ENCODE peak calls at places on chromosomes 7 and 10, in six cellular contexts. O, X, J, V, G and F are unnamed samples. For H3K4me1, the result is how much of the 10 kb centered on the place peaks cover.

GRCh38 chr10:45470098-45471012 is 96.3 kb downstream of the ALOX5 start:
- DNase-seq in G (peak), J (no peak), V (peak), X (no peak), O (no peak), F (no peak)

GRCh38 chr10:119807960-119808697 is 64.5 kb downstream of the MCMBP start:
- DNase-seq in X (no peak), V (no peak), J (no peak), O (no peak), G (peak), F (no peak)

GRCh38 chr10:86644412-86645110 is 9.8 kb upstream of the OPN4 start:
- DNase-seq in V (peak), G (peak), J (no peak), O (no peak), X (no peak), F (peak)

GRCh38 chr10:46216836-46217748 is 69.7 kb upstream of the ANTXRL start:
- DNase-seq in O (no peak), X (no peak), J (peak), G (no peak), V (no peak), F (no peak)

GRCh38 chr10:79235765-79236755 is 111.2 kb upstream of the PPIF start:
- DNase-seq in J (no peak), G (no peak), V (no peak), X (no peak), O (no peak), F (no peak)

GRCh38 chr7:123871998-123872867 is 27.3 kb downstream of the HYAL4 start:
- DNase-seq in X (no peak), V (no peak), G (peak), J (no peak), O (peak), F (peak)

GRCh38 chr10:33937259-33937658 is 602.8 kb upstream of the NRP1 start:
- DNase-seq in V (no peak), X (no peak), G (no peak), J (no peak), O (no peak), F (no peak)

GRCh38 chr10:113520606-113521481 is 32.0 kb upstream of the HABP2 start:
- DNase-seq in O (peak), X (peak), V (no peak), J (no peak), G (peak), F (peak)

GRCh38 chr10:24603333-24603732 is 120.4 kb downstream of the ARHGAP21 start:
- DNase-seq in O (no peak), G (peak), J (no peak), V (no peak), X (no peak), F (no peak)

GRCh38 chr10:21317902-21318301 is 207.6 kb downstream of the SKIDA1 start:
- DNase-seq in J (no peak), X (no peak), G (peak), V (no peak), O (no peak), F (no peak)

GRCh38 chr7:21092923-21093702 is 306.4 kb upstream of the SP8 start:
- DNase-seq in J (no peak), O (no peak), V (no peak), G (no peak), X (no peak), F (no peak)

GRCh38 chr7:94239661-94240234 is 154.9 kb upstream of the COL1A2 start:
- DNase-seq in J (peak), V (no peak), X (peak), O (no peak), G (no peak), F (no peak)

GRCh38 chr7:6340241-6340640 is 67.8 kb upstream of the CYTH3 start:
- DNase-seq in X (no peak), J (no peak), O (no peak), G (no peak), V (no peak), F (no peak)

GRCh38 chr10:108064856-108065255 is 900.4 kb upstream of the SORCS1 start:
- DNase-seq in J (no peak), G (no peak), V (no peak), O (no peak), X (no peak), F (no peak)

GRCh38 chr7:47786557-47787248 is 161.6 kb downstream of the PKD1L1 start:
- DNase-seq in V (no peak), X (peak), J (no peak), G (peak), O (peak), F (peak)
- H3K4me1 ChIP-seq in V (under half), X (under half), J (under half), G (under half), O (half or more), F (half or more)

GRCh38 chr7:95338832-95339231 is 14.5 kb upstream of the PON1 start:
- DNase-seq in O (no peak), J (no peak), G (no peak), X (no peak), V (no peak), F (no peak)

GRCh38 chr7:95342029-95342428 is 17.7 kb upstream of the PON1 start:
- DNase-seq in O (no peak), X (no peak), G (no peak), V (no peak), J (no peak), F (no peak)

GRCh38 chr7:95340491-95340890 is 16.2 kb upstream of the PON1 start:
- DNase-seq in O (no peak), G (no peak), V (no peak), J (no peak), X (no peak), F (no peak)

GRCh38 chr7:95342642-95343252 is 18.4 kb upstream of the PON1 start:
- DNase-seq in X (no peak), O (no peak), G (no peak), J (no peak), V (no peak), F (no peak)
- TF ChIP-seq CTCF in X (no peak), O (no peak), G (no peak), J (no peak), V (no peak), F (peak)

GRCh38 chr7:44748948-44749731 is 493 bp downstream of the ZMIZ2 start:
- DNase-seq in X (no peak), O (no peak), G (no peak), J (no peak), V (no peak), F (no peak)

GRCh38 chr7:44749992-44750391 is 1.3 kb downstream of the ZMIZ2 start:
- DNase-seq in O (no peak), J (no peak), G (no peak), X (no peak), V (no peak), F (no peak)

GRCh38 chr7:44752822-44753221 is 4.2 kb downstream of the ZMIZ2 start:
- DNase-seq in J (no peak), O (no peak), X (no peak), G (no peak), V (no peak), F (no peak)

GRCh38 chr7:44750424-44750823 is 1.8 kb downstream of the ZMIZ2 start:
- DNase-seq in J (no peak), O (no peak), X (no peak), V (no peak), G (no peak), F (no peak)

DNA sequence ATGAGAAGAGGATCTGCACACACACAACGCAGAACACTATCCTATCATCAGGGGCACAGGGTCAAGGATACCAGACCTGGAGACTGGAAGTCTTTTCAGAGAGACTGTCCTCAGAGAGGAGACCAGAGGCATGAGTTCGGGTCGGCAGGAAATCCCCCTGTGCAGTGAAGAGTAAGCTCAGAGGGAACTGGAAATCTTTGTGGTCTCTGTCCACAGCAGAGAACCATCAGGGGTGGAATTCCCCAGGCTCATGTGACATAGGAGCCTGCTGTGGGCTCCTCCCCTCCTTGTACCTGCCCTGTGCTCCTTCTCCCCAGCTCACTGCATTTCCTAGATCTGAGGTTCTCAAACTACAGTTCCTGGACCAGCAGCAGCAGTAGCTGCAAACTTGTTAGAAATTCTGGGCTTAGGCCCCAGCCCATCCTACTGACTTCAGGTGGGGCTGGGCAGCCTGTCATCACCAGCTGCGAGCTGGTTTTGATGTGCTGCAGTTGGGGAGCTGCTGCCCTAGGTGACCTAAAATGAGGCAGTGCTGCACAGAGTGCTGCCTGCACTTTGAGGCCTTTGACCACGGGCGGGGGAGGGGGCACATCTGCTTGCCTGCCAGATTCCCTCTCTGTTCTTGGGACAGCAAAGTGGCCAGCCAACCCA is 2.4 kb downstream of the ZMIZ2 start:
- DNase-seq in G (peak), J (peak), O (no peak), X (no peak), V (no peak), F (no peak)
- H3K4me1 ChIP-seq in G (under half), J (under half), O (under half), X (half or more), V (under half), F (under half)

GRCh38 chr10:18601321-18601720 is 50.1 kb downstream of the NSUN6 start:
- DNase-seq in O (no peak), X (no peak), G (no peak), J (no peak), V (no peak), F (no peak)
- TF ChIP-seq CTCF in O (no peak), X (no peak), G (no peak), J (no peak), V (no peak), F (no peak)

GRCh38 chr7:127896683-127897082 is 134.6 kb downstream of the LRRC4 start:
- DNase-seq in O (no peak), J (no peak), X (no peak), G (no peak), V (no peak), F (no peak)

GRCh38 chr7:127900116-127900515 is 131.1 kb downstream of the LRRC4 start:
- DNase-seq in J (no peak), X (no peak), G (no peak), O (no peak), V (no peak), F (peak)

GRCh38 chr7:127895814-127896280 is 135.4 kb downstream of the LRRC4 start:
- DNase-seq in G (no peak), X (no peak), J (no peak), O (no peak), V (no peak), F (no peak)

GRCh38 chr7:127895360-127895759 is 135.9 kb downstream of the LRRC4 start:
- DNase-seq in O (no peak), X (no peak), V (no peak), G (no peak), J (no peak), F (no peak)

GRCh38 chr7:127897704-127898454 is 133.4 kb downstream of the LRRC4 start:
- DNase-seq in V (no peak), J (no peak), O (no peak), X (no peak), G (peak), F (no peak)
- H3K4me1 ChIP-seq in V (under half), J (under half), O (under half), X (under half), G (under half), F (under half)

DNA sequence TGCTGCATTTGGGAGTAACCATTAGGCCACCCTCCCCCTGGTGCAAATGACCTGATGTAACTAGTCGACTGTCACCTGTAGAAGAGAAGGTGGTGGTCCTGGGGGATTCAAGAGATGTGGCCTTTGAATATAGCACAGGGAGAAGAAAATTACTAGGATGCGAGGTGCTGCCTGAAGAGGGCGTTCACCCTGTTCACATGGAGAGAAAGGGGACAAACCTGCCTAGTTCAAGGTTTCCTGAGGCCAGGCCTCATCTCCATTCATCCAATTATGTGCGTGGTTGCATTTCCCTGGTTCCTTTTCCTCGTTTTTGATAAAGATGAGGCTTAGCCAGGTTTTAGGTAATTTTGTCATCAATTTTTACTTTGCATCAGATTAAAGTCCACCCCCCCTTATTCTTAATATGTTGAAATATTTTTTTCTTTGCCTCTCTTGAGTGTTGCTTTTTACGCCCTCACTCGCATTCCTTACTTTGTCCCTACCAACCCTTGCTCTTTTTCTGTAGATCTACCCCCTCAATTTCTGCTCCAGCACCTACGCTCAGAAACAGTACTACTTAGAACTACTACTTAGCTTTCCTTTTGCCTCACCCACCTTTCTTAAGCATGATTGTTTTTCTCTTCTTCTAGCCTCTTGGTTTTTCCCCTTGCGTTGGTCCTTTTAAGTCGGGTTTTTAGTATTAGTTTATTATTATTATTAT is 13.7 kb downstream of the CLCN1 start:
- DNase-seq in O (no peak), V (no peak), J (no peak), X (no peak), G (no peak), F (no peak)
- TF ChIP-seq CTCF in O (peak), V (no peak), J (no peak), X (no peak), G (no peak), F (no peak)

DNA sequence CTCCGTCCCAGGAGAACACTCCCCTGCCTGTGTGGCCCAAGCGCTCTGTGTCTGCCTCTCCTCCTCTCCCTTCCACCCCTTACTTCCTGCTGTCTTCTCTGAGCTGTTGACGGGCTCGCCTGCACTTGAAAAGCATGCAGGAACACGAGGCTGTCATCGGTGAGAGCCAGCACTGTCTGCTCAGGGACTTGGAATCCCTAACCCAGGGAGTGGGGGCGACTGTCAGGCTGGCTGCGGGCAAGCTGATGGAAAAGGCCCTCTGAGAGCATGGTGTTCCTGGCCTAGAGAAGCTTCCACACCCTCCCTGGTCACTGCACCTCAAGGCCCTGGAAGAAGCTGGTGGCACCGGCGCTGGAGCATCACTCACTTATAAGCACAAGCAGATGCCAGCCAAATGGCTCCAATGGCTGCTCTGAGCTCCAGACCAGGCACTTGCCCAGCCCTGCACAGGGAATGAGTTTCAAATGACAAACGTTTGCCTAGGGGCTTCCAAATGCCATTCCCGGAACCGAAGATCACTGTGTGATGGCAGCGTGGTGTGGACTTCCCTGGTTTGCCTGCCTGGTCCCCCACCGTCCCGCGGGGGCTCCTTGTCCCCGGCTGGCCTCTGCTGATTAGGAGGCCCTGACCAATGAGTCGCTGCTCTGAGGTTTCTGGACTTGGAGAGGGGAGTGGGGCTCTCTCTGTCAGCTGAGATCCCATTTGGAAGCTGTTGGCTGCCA is 56.7 kb upstream of the EBF3 start:
- DNase-seq in V (peak), X (no peak), G (no peak), J (peak), O (no peak), F (no peak)
- H3K4me1 ChIP-seq in V (under half), X (under half), G (under half), J (under half), O (under half), F (under half)